ENCODE peak calls at places on chromosomes 7 and 10, in five cellular contexts. X, M, D, G and L are unnamed samples.

GRCh38 chr7:20113423-20114027 is 103.7 kb downstream of the MACC1 start:
- DNase-seq in D (no peak), M (no peak), G (no peak), X (no peak), L (no peak)

GRCh38 chr7:104231054-104232046 is 23.5 kb upstream of the ORC5 start:
- DNase-seq in X (peak; percentile 79), M (peak; percentile 45), D (peak; percentile 57), G (peak; percentile 36), L (peak; percentile 91)

GRCh38 chr10:22016046-22016705 is 12.6 kb upstream of the DNAJC1 start:
- DNase-seq in M (no peak), D (no peak), X (no peak), G (no peak), L (no peak)

GRCh38 chr7:91657386-91658120 is 222.9 kb downstream of the MTERF1 start:
- DNase-seq in X (no peak), D (no peak), M (no peak), G (no peak), L (peak; percentile 36)

GRCh38 chr7:125147047-125147446 is 217.4 kb upstream of the POT1 start:
- DNase-seq in D (no peak), G (no peak), M (no peak), X (no peak), L (no peak)

GRCh38 chr7:112112822-112113255 is 93.4 kb downstream of the DOCK4 start:
- DNase-seq in G (no peak), M (no peak), D (no peak), X (no peak), L (no peak)

GRCh38 chr10:46559231-46559671 is 2.8 kb upstream of the GPRIN2 start:
- DNase-seq in X (no peak), D (no peak), M (no peak), G (no peak), L (no peak)

GRCh38 chr7:138727336-138728099 is 26.4 kb upstream of the SVOPL start:
- DNase-seq in G (no peak), X (no peak), D (no peak), M (no peak), L (no peak)

GRCh38 chr7:98213874-98214810 is 2.9 kb downstream of the BHLHA15 start:
- DNase-seq in D (no peak), G (no peak), M (no peak), X (peak; percentile 51), L (no peak)

GRCh38 chr10:132298038-132298935 is 9.5 kb downstream of the STK32C start:
- DNase-seq in G (no peak), X (no peak), D (no peak), M (no peak), L (no peak)

GRCh38 chr7:143487566-143487965 is 9.9 kb downstream of the TAS2R41 start:
- DNase-seq in D (no peak), X (no peak), M (no peak), G (no peak), L (no peak)

GRCh38 chr10:125626671-125627070 is 56.3 kb downstream of the TEX36 start:
- DNase-seq in D (no peak), G (no peak), M (no peak), X (no peak), L (no peak)

GRCh38 chr7:73622909-73623797 is 1.2 kb downstream of the MLXIPL start:
- DNase-seq in M (no peak), D (no peak), X (peak; percentile 62), G (no peak), L (peak; percentile 96)

GRCh38 chr10:88190123-88190522 is 326.7 kb downstream of the PTEN start:
- DNase-seq in M (no peak), D (no peak), G (no peak), X (no peak), L (no peak)

GRCh38 chr7:98563183-98563495 is 53.9 kb upstream of the NPTX2 start:
- DNase-seq in G (no peak), D (no peak), M (no peak), X (peak; percentile 69), L (no peak)

GRCh38 chr10:70418229-70418628 is 14.3 kb downstream of the EIF4EBP2 start:
- DNase-seq in D (no peak), X (no peak), G (no peak), M (no peak), L (no peak)

GRCh38 chr10:119803264-119803663 is 69.4 kb downstream of the MCMBP start:
- DNase-seq in G (no peak), X (no peak), D (no peak), M (no peak), L (no peak)

GRCh38 chr7:21300692-21301091 is 127.2 kb upstream of the SP4 start:
- DNase-seq in X (peak; percentile 32), M (no peak), G (peak; percentile 8), D (no peak), L (peak; percentile 35)

GRCh38 chr10:69642747-69643146 is 12.7 kb downstream of the FAM241B start:
- DNase-seq in G (no peak), X (no peak), M (no peak), D (no peak), L (no peak)

GRCh38 chr10:22658745-22659410 is 55.5 kb downstream of the PIP4K2A start:
- DNase-seq in D (no peak), X (no peak), M (no peak), G (no peak), L (no peak)

GRCh38 chr10:7337431-7338171 is 73.2 kb downstream of the SFMBT2 start:
- DNase-seq in D (no peak), M (peak; percentile 34), X (no peak), G (no peak), L (no peak)

GRCh38 chr7:95002726-95003125 is 95.3 kb downstream of the PPP1R9A start:
- DNase-seq in G (no peak), D (no peak), M (no peak), X (no peak), L (no peak)

GRCh38 chr10:4902571-4903011 is 60.6 kb upstream of the AKR1C1 start:
- DNase-seq in X (no peak), D (no peak), G (no peak), M (no peak), L (no peak)

GRCh38 chr10:8401531-8401930 is 347.0 kb downstream of the GATA3 start:
- DNase-seq in X (no peak), M (no peak), D (no peak), G (no peak), L (no peak)

GRCh38 chr10:56109454-56109853 is 251.6 kb downstream of the ZWINT start:
- DNase-seq in G (no peak), D (no peak), X (no peak), M (no peak), L (no peak)

GRCh38 chr7:64795176-64795575 is 948 bp downstream of the ZNF138 start:
- DNase-seq in D (no peak), X (no peak), M (no peak), G (no peak), L (peak; percentile 34)

GRCh38 chr7:12647364-12648219 is 39.8 kb upstream of the ARL4A start:
- DNase-seq in X (no peak), M (no peak), G (peak; percentile 80), D (peak; percentile 83), L (no peak)

GRCh38 chr7:116393654-116394053 is 105.9 kb upstream of the CAV2 start:
- DNase-seq in X (no peak), M (no peak), D (no peak), G (no peak), L (no peak)

GRCh38 chr7:131546583-131547111 is 9.8 kb downstream of the PODXL start:
- DNase-seq in M (no peak), D (no peak), G (no peak), X (peak; percentile 84), L (peak; percentile 95)

GRCh38 chr7:98837632-98837972 is 32.2 kb downstream of the TMEM130 start:
- DNase-seq in M (no peak), D (no peak), G (no peak), X (no peak), L (no peak)

GRCh38 chr10:71696635-71697326 is 22.8 kb downstream of the C10orf105 start:
- DNase-seq in X (peak; percentile 88), M (peak; percentile 58), D (peak; percentile 48), G (no peak), L (peak; percentile 87)

GRCh38 chr7:152675761-152676636 is at the start of gene XRCC2:
- DNase-seq in X (peak; percentile 100), M (peak; percentile 93), G (peak; percentile 77), D (peak; percentile 78), L (peak; percentile 90)

GRCh38 chr10:32004161-32004591 is 52.0 kb downstream of the KIF5B start:
- DNase-seq in M (no peak), X (no peak), G (no peak), D (no peak), L (peak; percentile 51)

GRCh38 chr7:42692609-42693008 is 219.3 kb downstream of the C7orf25 start:
- DNase-seq in D (no peak), X (no peak), G (no peak), M (no peak), L (no peak)

GRCh38 chr10:6578221-6579192 is 1.6 kb downstream of the PRKCQ start:
- DNase-seq in M (no peak), G (no peak), D (no peak), X (no peak), L (no peak)

GRCh38 chr7:5528071-5528814 is 104.6 kb upstream of the TNRC18 start:
- DNase-seq in G (no peak), M (no peak), X (no peak), D (no peak), L (no peak)

GRCh38 chr7:5523052-5523711 is 99.5 kb upstream of the TNRC18 start:
- DNase-seq in X (no peak), G (no peak), M (no peak), D (no peak), L (peak; percentile 62)

GRCh38 chr7:5528815-5529442 is 105.3 kb upstream of the TNRC18 start:
- DNase-seq in M (no peak), D (no peak), X (no peak), G (no peak), L (no peak)

GRCh38 chr7:5525271-5526189 is 101.9 kb upstream of the TNRC18 start:
- DNase-seq in X (peak; percentile 41), D (peak; percentile 80), M (no peak), G (peak; percentile 40), L (peak; percentile 59)

GRCh38 chr7:5526190-5527037 is 102.8 kb upstream of the TNRC18 start:
- DNase-seq in X (peak; percentile 31), G (no peak), M (no peak), D (no peak), L (peak; percentile 58)
- TF ChIP-seq POLR2AphosphoS5 in X (peak; percentile 66), G (peak; percentile 80), M (peak; percentile 98), D (peak; percentile 77), L (peak; percentile 86)

GRCh38 chr10:3109196-3109595 is 41.8 kb downstream of the PFKP start:
- DNase-seq in X (no peak), M (no peak), D (no peak), G (no peak), L (no peak)
- TF ChIP-seq POLR2AphosphoS5 in X (no peak), M (no peak), D (no peak), G (no peak), L (no peak)

GRCh38 chr10:98460837-98461499 is 14.2 kb upstream of the HPS1 start:
- DNase-seq in D (peak; percentile 84), M (no peak), G (peak; percentile 75), X (peak; percentile 83), L (no peak)
- TF ChIP-seq POLR2AphosphoS5 in D (peak; percentile 74), M (no peak), G (peak; percentile 64), X (peak; percentile 81), L (no peak)

DNA sequence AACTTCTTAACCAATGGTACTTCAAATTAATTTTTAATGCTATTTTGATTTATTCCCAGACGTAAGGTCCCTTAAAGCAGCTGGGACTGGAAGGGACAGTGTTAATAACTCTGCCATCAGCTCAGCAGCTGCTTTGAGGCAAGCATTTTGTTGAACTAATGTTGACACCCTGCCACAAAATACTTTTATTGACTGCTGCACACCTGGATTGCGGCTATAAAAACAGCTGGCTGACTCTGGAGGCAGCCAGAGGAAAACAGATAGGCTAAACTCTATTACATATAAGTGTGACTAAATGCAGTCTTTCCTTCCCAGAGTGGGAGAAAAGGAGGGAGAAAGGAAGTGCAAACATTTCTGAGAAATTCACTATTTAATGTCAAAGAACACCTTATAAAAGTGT is 77.5 kb downstream of the ETV1 start:
- DNase-seq in X (no peak), M (no peak), G (no peak), D (no peak), L (no peak)
- TF ChIP-seq POLR2AphosphoS5 in X (no peak), M (no peak), G (no peak), D (no peak), L (no peak)